ENCODE peak calls at places on chromosomes 11 and 22, in five cellular contexts. P, F, I, L and Y are unnamed samples.

GRCh38 chr11:76763573-76764348 is 19.4 kb upstream of the TSKU start:
- DNase-seq in P (no peak), F (peak), I (peak), L (peak), Y (no peak)

GRCh38 chr11:9053631-9054030 is 37.8 kb downstream of the SCUBE2 start:
- DNase-seq in P (no peak), F (peak), I (no peak), L (no peak), Y (no peak)

GRCh38 chr11:66068923-66069714 is 953 bp upstream of the PACS1 start:
- DNase-seq in P (no peak), F (peak), I (peak), L (peak), Y (peak)

GRCh38 chr22:28983788-28984441 is 77.7 kb downstream of the C22orf31 start:
- DNase-seq in P (no peak), F (no peak), I (peak), L (no peak), Y (no peak)

GRCh38 chr22:47065756-47066615 is 303.5 kb downstream of the TBC1D22A start:
- DNase-seq in P (no peak), F (no peak), I (no peak), L (no peak), Y (no peak)

GRCh38 chr11:8055111-8055835 is 25.7 kb upstream of the TUB start:
- DNase-seq in P (no peak), F (no peak), I (no peak), L (no peak), Y (no peak)

GRCh38 chr11:26993965-26994446 is at the start of gene FIBIN:
- DNase-seq in P (no peak), F (peak), I (peak), L (peak), Y (no peak)

GRCh38 chr22:27828214-27828587 is 26.6 kb upstream of the MN1 start:
- DNase-seq in P (no peak), F (no peak), I (no peak), L (no peak), Y (no peak)

GRCh38 chr11:5280582-5281102 is 10.9 kb upstream of the HBE1 start:
- DNase-seq in P (no peak), F (peak), I (peak), L (peak), Y (no peak)

GRCh38 chr11:14290422-14290821 is 68.6 kb downstream of the RRAS2 start:
- DNase-seq in P (no peak), F (no peak), I (no peak), L (no peak), Y (no peak)

GRCh38 chr11:62621567-62622470 is at the start of gene B3GAT3:
- DNase-seq in P (peak), F (peak), I (peak), L (peak), Y (peak)

GRCh38 chr11:119236891-119237290 is 30.8 kb downstream of the CBL start:
- DNase-seq in P (no peak), F (peak), I (no peak), L (no peak), Y (no peak)

GRCh38 chr22:37959231-37959825 is 5.8 kb downstream of the POLR2F start:
- DNase-seq in P (no peak), F (no peak), I (no peak), L (no peak), Y (no peak)

GRCh38 chr11:72781313-72782080 is 12.3 kb downstream of the STARD10 start:
- DNase-seq in P (peak), F (no peak), I (no peak), L (no peak), Y (peak)

GRCh38 chr11:84384637-84385227 is 1098.6 kb upstream of the CCDC90B start:
- DNase-seq in P (peak), F (peak), I (peak), L (peak), Y (no peak)

GRCh38 chr11:122750047-122750446 is 88.3 kb upstream of the CRTAM start:
- DNase-seq in P (no peak), F (no peak), I (no peak), L (no peak), Y (no peak)

GRCh38 chr11:46309669-46310288 is 32.3 kb downstream of the CREB3L1 start:
- DNase-seq in P (no peak), F (no peak), I (no peak), L (no peak), Y (no peak)

GRCh38 chr11:94737171-94737611 is 31.0 kb upstream of the AMOTL1 start:
- DNase-seq in P (no peak), F (peak), I (no peak), L (peak), Y (no peak)

GRCh38 chr11:102603091-102603490 is 22.0 kb downstream of the MMP20 start:
- DNase-seq in P (no peak), F (no peak), I (no peak), L (peak), Y (no peak)

GRCh38 chr11:2929511-2929879 is 275 bp upstream of the PHLDA2 start:
- DNase-seq in P (no peak), F (peak), I (peak), L (peak), Y (peak)

GRCh38 chr11:73779084-73779902 is 8.4 kb upstream of the MRPL48 start:
- DNase-seq in P (peak), F (peak), I (peak), L (peak), Y (peak)

GRCh38 chr11:14065153-14065552 is 102.6 kb downstream of the SPON1 start:
- DNase-seq in P (no peak), F (no peak), I (no peak), L (no peak), Y (no peak)

GRCh38 chr22:17957683-17958082 is 66.7 kb downstream of the MICAL3 start:
- DNase-seq in P (no peak), F (no peak), I (no peak), L (no peak), Y (no peak)

GRCh38 chr11:45982656-45983470 is 60.4 kb downstream of the LARGE2 start:
- DNase-seq in P (no peak), F (peak), I (peak), L (peak), Y (no peak)

GRCh38 chr22:48366056-48366455 is 1461.6 kb downstream of the BRD1 start:
- DNase-seq in P (no peak), F (no peak), I (no peak), L (no peak), Y (no peak)

GRCh38 chr11:17571431-17572358 is 24.6 kb downstream of the OTOG start:
- DNase-seq in P (no peak), F (no peak), I (no peak), L (no peak), Y (peak)

GRCh38 chr11:32421992-32422391 is 13.3 kb downstream of the WT1 start:
- DNase-seq in P (no peak), F (no peak), I (no peak), L (peak), Y (no peak)

GRCh38 chr11:23563591-23563990 is 703.3 kb upstream of the CCDC179 start:
- DNase-seq in P (no peak), F (no peak), I (no peak), L (no peak), Y (no peak)

GRCh38 chr11:95716266-95716665 is 73.3 kb downstream of the FAM76B start:
- DNase-seq in P (no peak), F (no peak), I (no peak), L (peak), Y (no peak)

GRCh38 chr11:37076866-37077265 is 478.8 kb upstream of the RAG2 start:
- DNase-seq in P (no peak), F (no peak), I (peak), L (no peak), Y (no peak)

GRCh38 chr11:859394-860131 is 16.9 kb downstream of the TSPAN4 start:
- DNase-seq in P (no peak), F (peak), I (peak), L (peak), Y (no peak)

GRCh38 chr11:67422894-67423293 is 5.4 kb upstream of the RPS6KB2 start:
- DNase-seq in P (no peak), F (peak), I (peak), L (no peak), Y (no peak)

GRCh38 chr11:8779107-8779506 is 96.5 kb downstream of the RPL27A start:
- DNase-seq in P (no peak), F (no peak), I (no peak), L (no peak), Y (peak)

GRCh38 chr11:65013130-65013691 is 749 bp upstream of the ARL2 start:
- DNase-seq in P (peak), F (peak), I (peak), L (peak), Y (peak)

GRCh38 chr11:119709638-119710346 is 19.2 kb downstream of the NECTIN1 start:
- DNase-seq in P (no peak), F (no peak), I (no peak), L (peak), Y (no peak)

GRCh38 chr11:77259681-77260080 is 41.8 kb downstream of the GDPD4 start:
- DNase-seq in P (no peak), F (no peak), I (no peak), L (peak), Y (no peak)

GRCh38 chr11:17684550-17684949 is 34.8 kb upstream of the MYOD1 start:
- DNase-seq in P (no peak), F (no peak), I (no peak), L (no peak), Y (no peak)

GRCh38 chr11:19027829-19028595 is 32.5 kb downstream of the MRGPRX2 start:
- DNase-seq in P (no peak), F (peak), I (peak), L (peak), Y (no peak)

DNA sequence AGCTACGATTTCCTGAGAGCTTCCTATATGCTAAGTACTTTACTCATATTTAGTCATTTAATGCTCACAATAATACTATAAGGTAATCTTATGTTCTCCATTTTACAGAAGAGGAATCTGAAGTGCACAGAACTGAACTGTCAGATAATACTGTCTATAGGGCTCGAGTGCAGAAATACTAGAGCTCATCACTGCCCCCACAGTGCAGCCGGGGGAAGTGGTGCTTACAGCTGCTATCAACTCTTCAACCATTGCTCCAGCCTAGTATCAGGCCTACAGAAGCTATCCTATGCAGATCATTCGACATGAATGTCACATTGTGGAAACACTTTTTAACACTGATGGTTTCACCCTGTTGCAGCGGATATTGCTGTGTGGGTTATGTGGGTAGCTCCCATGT is 929.9 kb downstream of the NTM start:
- DNase-seq in P (no peak), F (no peak), I (no peak), L (no peak), Y (no peak)
- TF ChIP-seq CTCF in P (no peak), F (peak), I (no peak), L (peak), Y (no peak)

GRCh38 chr22:20435436-20436308 is 2.0 kb downstream of the SCARF2 start:
- DNase-seq in P (no peak), F (no peak), I (no peak), L (no peak), Y (no peak)
- TF ChIP-seq CTCF in P (no peak), F (no peak), I (no peak), L (no peak), Y (no peak)

GRCh38 chr11:11786771-11787170 is 55.0 kb upstream of the USP47 start:
- DNase-seq in P (no peak), F (no peak), I (peak), L (peak), Y (no peak)
- TF ChIP-seq CTCF in P (no peak), F (peak), I (peak), L (peak), Y (no peak)

DNA sequence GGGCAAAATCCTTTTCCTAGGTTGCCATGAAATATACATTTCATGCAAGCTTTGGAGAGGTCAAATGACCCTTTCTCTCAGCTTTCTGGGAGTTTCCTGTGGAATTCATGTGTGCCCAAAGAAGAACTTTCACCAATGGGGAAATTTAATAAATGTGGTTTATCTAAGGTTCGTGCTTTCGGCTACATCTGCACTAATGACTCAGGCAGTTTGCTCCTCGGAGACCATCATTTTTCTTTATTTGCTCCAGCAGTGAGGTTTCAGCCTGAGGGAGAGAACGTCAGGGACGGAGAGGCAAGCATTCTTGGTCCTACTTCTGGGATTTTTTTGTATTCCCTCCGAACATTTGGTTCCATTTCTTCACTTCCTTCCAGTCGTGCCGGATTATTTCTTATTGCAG is 85.2 kb downstream of the FLI1 start:
- DNase-seq in P (no peak), F (no peak), I (no peak), L (peak), Y (no peak)
- TF ChIP-seq CTCF in P (no peak), F (no peak), I (no peak), L (no peak), Y (no peak)

DNA sequence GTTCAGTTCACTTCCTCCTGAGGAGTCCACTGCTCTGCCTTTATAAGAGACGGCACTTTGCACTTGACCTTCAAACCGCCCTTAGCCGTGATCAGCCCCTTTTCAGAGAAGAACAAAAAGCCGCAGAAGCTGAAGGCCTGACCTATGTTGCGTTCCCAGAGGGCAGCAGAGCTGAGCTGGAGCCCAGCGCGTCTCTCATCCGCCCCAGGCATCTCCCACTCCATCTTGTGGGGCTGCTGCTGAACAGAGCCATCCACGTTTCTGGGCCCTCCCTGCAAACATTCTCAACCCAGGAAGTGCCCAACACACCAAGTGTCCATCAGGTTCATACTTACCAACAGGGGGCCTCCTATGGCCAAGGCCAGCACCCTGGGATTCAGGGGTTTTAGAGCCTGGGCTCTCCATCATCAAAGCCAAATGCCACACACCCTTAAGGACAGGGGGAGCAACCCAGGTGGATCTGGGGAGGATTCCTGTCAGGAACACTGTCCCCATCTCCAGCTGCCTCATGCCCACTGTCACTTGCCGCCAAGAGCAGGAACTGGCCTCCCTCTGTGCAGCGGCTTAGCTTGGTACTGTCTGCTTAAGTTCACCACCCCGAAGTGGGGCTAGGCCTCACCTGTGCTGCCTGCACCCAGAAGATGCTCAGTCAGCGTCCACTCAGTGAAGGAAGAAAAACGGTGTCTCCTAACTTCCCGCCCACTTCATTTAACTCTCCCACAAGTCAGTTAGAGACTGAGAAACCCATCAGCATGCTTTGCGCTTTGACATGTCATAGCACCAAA is 16.0 kb upstream of the EFCAB6 start:
- DNase-seq in P (no peak), F (no peak), I (no peak), L (no peak), Y (no peak)
- TF ChIP-seq CTCF in P (no peak), F (peak), I (no peak), L (no peak), Y (no peak)

GRCh38 chr11:108866781-108867180 is 201.9 kb downstream of the DDX10 start:
- DNase-seq in P (no peak), F (no peak), I (no peak), L (no peak), Y (no peak)
- TF ChIP-seq CTCF in P (no peak), F (no peak), I (no peak), L (no peak), Y (no peak)

DNA sequence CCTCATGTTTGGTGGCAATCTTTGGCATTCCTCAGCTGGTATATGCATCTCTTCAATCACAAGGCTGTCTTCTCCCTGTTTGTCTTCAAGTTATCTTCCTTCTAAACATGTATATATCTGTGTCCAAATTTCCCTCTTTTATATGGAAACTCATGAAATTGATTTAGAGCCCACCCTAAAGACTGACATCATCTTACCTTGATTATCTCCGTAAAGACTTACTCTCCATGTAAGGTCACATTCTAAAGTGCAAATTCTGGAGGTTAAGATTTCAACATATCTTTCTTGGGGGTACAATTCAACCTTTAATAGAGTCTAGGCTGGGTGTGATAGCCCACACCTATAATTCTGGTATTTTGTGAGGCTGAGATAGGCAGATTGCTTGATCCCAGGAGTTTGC is 215.8 kb upstream of the LRRC4C start:
- DNase-seq in P (no peak), F (no peak), I (no peak), L (no peak), Y (no peak)
- TF ChIP-seq CTCF in P (no peak), F (no peak), I (no peak), L (no peak), Y (no peak)

GRCh38 chr11:128711136-128711535 is 17.3 kb downstream of the FLI1 start:
- DNase-seq in P (no peak), F (peak), I (peak), L (peak), Y (no peak)

GRCh38 chr11:128707671-128708070 is 13.8 kb downstream of the FLI1 start:
- DNase-seq in P (no peak), F (peak), I (peak), L (peak), Y (no peak)

GRCh38 chr11:128708660-128709059 is 14.8 kb downstream of the FLI1 start:
- DNase-seq in P (no peak), F (no peak), I (no peak), L (no peak), Y (no peak)

GRCh38 chr11:128705124-128705920 is 11.4 kb downstream of the FLI1 start:
- DNase-seq in P (no peak), F (no peak), I (no peak), L (no peak), Y (no peak)

GRCh38 chr11:128709402-128709801 is 15.5 kb downstream of the FLI1 start:
- DNase-seq in P (no peak), F (peak), I (peak), L (peak), Y (no peak)
- TF ChIP-seq CTCF in P (no peak), F (peak), I (no peak), L (no peak), Y (no peak)